ENCODE peak calls at places on chromosome 18, in six cellular contexts. H is A172, R is iPS-NIHi11, I is Daoy, D is Right ventricle myocardium inferior, W is OCI-M1. T is an unnamed sample.

GRCh38 chr18:58048243-58048642 is 4.2 kb downstream of the NEDD4L start:
- DNase-seq in H (no peak), R (no peak), I (no peak), D (no peak), W (no peak), T (no peak)

GRCh38 chr18:5772706-5773105 is 122.6 kb downstream of the TMEM200C start:
- DNase-seq in H (no peak), R (no peak), I (no peak), D (no peak), W (no peak), T (no peak)

GRCh38 chr18:66601649-66602048 is 2.2 kb downstream of the CDH19 start:
- DNase-seq in H (no peak), R (no peak), I (no peak), D (no peak), W (no peak), T (no peak)

GRCh38 chr18:11607897-11608296 is 1.5 kb upstream of the SLC35G4 start:
- DNase-seq in H (no peak), R (no peak), I (no peak), D (no peak), W (peak; percentile 21), T (peak; percentile 11)

GRCh38 chr18:57447154-57447621 is 12.0 kb downstream of the ONECUT2 start:
- DNase-seq in H (no peak), R (peak; percentile 72), I (peak; percentile 50), D (no peak), W (peak; percentile 68), T (peak; percentile 86)

GRCh38 chr18:48216639-48217280 is 192.4 kb downstream of the ZBTB7C start:
- DNase-seq in H (no peak), R (no peak), I (peak; percentile 44), D (peak; percentile 56), W (no peak), T (no peak)

GRCh38 chr18:10015941-10016819 is 102.4 kb downstream of the VAPA start:
- DNase-seq in H (peak; percentile 76), R (peak; percentile 36), I (peak; percentile 30), D (no peak), W (no peak), T (peak; percentile 47)

GRCh38 chr18:48139427-48140347 is 209.2 kb upstream of the SMAD2 start:
- DNase-seq in H (peak; percentile 60), R (peak; percentile 47), I (no peak), D (peak; percentile 77), W (no peak), T (no peak)

GRCh38 chr18:2486426-2486825 is 84.9 kb downstream of the METTL4 start:
- DNase-seq in H (no peak), R (no peak), I (no peak), D (no peak), W (no peak), T (no peak)

GRCh38 chr18:61710082-61710620 is 182.7 kb downstream of the RNF152 start:
- DNase-seq in H (no peak), R (no peak), I (no peak), D (no peak), W (no peak), T (peak; percentile 96)

GRCh38 chr18:3538456-3538855 is 88.5 kb downstream of the TGIF1 start:
- DNase-seq in H (no peak), R (no peak), I (no peak), D (no peak), W (no peak), T (no peak)

GRCh38 chr18:9021458-9021857 is 81.0 kb upstream of the NDUFV2 start:
- DNase-seq in H (no peak), R (no peak), I (no peak), D (no peak), W (no peak), T (no peak)

GRCh38 chr18:68244786-68245185 is 470.1 kb downstream of the TMX3 start:
- DNase-seq in H (no peak), R (no peak), I (no peak), D (no peak), W (no peak), T (no peak)

GRCh38 chr18:48405108-48405507 is 4.1 kb downstream of the ZBTB7C start:
- DNase-seq in H (peak; percentile 45), R (no peak), I (peak; percentile 68), D (no peak), W (no peak), T (peak; percentile 14)

GRCh38 chr18:63488160-63488559 is 11.4 kb downstream of the SERPINB5 start:
- DNase-seq in H (no peak), R (no peak), I (no peak), D (no peak), W (no peak), T (no peak)

GRCh38 chr18:44135791-44136190 is 544.9 kb upstream of the SETBP1 start:
- DNase-seq in H (no peak), R (no peak), I (no peak), D (no peak), W (no peak), T (no peak)

GRCh38 chr18:10047237-10047636 is 133.4 kb downstream of the VAPA start:
- DNase-seq in H (peak; percentile 69), R (no peak), I (peak; percentile 52), D (no peak), W (no peak), T (no peak)